ENCODE peak calls at places on chromosomes 4 and X, in nine cellular contexts. One of them, this sample, is unnamed. For H3K4me1, the result is how much of the 10 kb centered on the place peaks cover.

GRCh38 chr4:150546286-150546685 is 35.7 kb upstream of the MAB21L2 start:
- DNase-seq in K562: no peak
- DNase-seq in A673: peak
- DNase-seq in fibroblast of lung: no peak
- DNase-seq in keratinocyte: no peak
- DNase-seq in GM12878: no peak
- DNase-seq in PC-3: no peak
- DNase-seq in hepatocyte: no peak
- DNase-seq in endothelial cell of umbilical vein: no peak
- DNase-seq in this sample: no peak

GRCh38 chr4:76512000-76512399 is 77.0 kb downstream of the SHROOM3 start:
- DNase-seq in K562: no peak
- DNase-seq in A673: no peak
- DNase-seq in fibroblast of lung: no peak
- DNase-seq in keratinocyte: no peak
- DNase-seq in GM12878: no peak
- DNase-seq in PC-3: no peak
- DNase-seq in hepatocyte: no peak
- DNase-seq in endothelial cell of umbilical vein: no peak
- DNase-seq in this sample: no peak

GRCh38 chr4:122584517-122584916 is 36.3 kb downstream of the IL21 start:
- DNase-seq in K562: no peak
- DNase-seq in A673: no peak
- DNase-seq in fibroblast of lung: peak
- DNase-seq in keratinocyte: no peak
- DNase-seq in GM12878: no peak
- DNase-seq in PC-3: peak
- DNase-seq in hepatocyte: no peak
- DNase-seq in endothelial cell of umbilical vein: peak
- DNase-seq in this sample: peak

GRCh38 chrX:14125451-14125850 is 95.8 kb upstream of the GEMIN8 start:
- DNase-seq in K562: no peak
- DNase-seq in A673: no peak
- DNase-seq in fibroblast of lung: no peak
- DNase-seq in keratinocyte: no peak
- DNase-seq in GM12878: no peak
- DNase-seq in PC-3: no peak
- DNase-seq in hepatocyte: no peak
- DNase-seq in endothelial cell of umbilical vein: no peak
- DNase-seq in this sample: no peak

GRCh38 chr4:176393306-176394013 is 73.7 kb downstream of the SPCS3 start:
- DNase-seq in K562: no peak
- DNase-seq in A673: no peak
- DNase-seq in fibroblast of lung: no peak
- DNase-seq in keratinocyte: no peak
- DNase-seq in GM12878: no peak
- DNase-seq in PC-3: no peak
- DNase-seq in hepatocyte: no peak
- DNase-seq in endothelial cell of umbilical vein: no peak
- DNase-seq in this sample: no peak

GRCh38 chrX:50075630-50076349 is 125.0 kb downstream of the AKAP4 start:
- DNase-seq in K562: no peak
- DNase-seq in A673: no peak
- DNase-seq in fibroblast of lung: no peak
- DNase-seq in keratinocyte: no peak
- DNase-seq in GM12878: no peak
- DNase-seq in PC-3: no peak
- DNase-seq in hepatocyte: no peak
- DNase-seq in endothelial cell of umbilical vein: no peak
- DNase-seq in this sample: no peak

GRCh38 chr4:180380733-180381132 is 1862.5 kb upstream of the TENM3 start:
- DNase-seq in K562: no peak
- DNase-seq in A673: no peak
- DNase-seq in fibroblast of lung: peak
- DNase-seq in keratinocyte: no peak
- DNase-seq in GM12878: no peak
- DNase-seq in PC-3: peak
- DNase-seq in hepatocyte: no peak
- DNase-seq in endothelial cell of umbilical vein: no peak
- DNase-seq in this sample: peak

GRCh38 chrX:18722500-18723071 is 15.1 kb downstream of the PPEF1 start:
- DNase-seq in K562: no peak
- DNase-seq in A673: no peak
- DNase-seq in fibroblast of lung: no peak
- DNase-seq in keratinocyte: no peak
- DNase-seq in GM12878: no peak
- DNase-seq in PC-3: no peak
- DNase-seq in hepatocyte: no peak
- DNase-seq in endothelial cell of umbilical vein: no peak
- DNase-seq in this sample: no peak

GRCh38 chr4:170853422-170854021 is 763.8 kb upstream of the AADAT start:
- DNase-seq in K562: peak
- DNase-seq in A673: peak
- DNase-seq in fibroblast of lung: peak
- DNase-seq in keratinocyte: no peak
- DNase-seq in GM12878: peak
- DNase-seq in PC-3: peak
- DNase-seq in hepatocyte: peak
- DNase-seq in endothelial cell of umbilical vein: no peak
- DNase-seq in this sample: peak

GRCh38 chr4:171954650-171955049 is 141.4 kb downstream of the GALNTL6 start:
- DNase-seq in K562: no peak
- DNase-seq in A673: peak
- DNase-seq in fibroblast of lung: no peak
- DNase-seq in keratinocyte: no peak
- DNase-seq in GM12878: peak
- DNase-seq in PC-3: no peak
- DNase-seq in hepatocyte: no peak
- DNase-seq in endothelial cell of umbilical vein: no peak
- DNase-seq in this sample: no peak

GRCh38 chrX:72132456-72132855 is 741 bp upstream of the RTL5 start:
- DNase-seq in K562: no peak
- DNase-seq in A673: no peak
- DNase-seq in fibroblast of lung: no peak
- DNase-seq in keratinocyte: no peak
- DNase-seq in GM12878: no peak
- DNase-seq in PC-3: no peak
- DNase-seq in hepatocyte: no peak
- DNase-seq in endothelial cell of umbilical vein: no peak
- DNase-seq in this sample: no peak

GRCh38 chrX:53266175-53266574 is 15.2 kb downstream of the IQSEC2 start:
- DNase-seq in K562: no peak
- DNase-seq in A673: no peak
- DNase-seq in fibroblast of lung: no peak
- DNase-seq in keratinocyte: no peak
- DNase-seq in GM12878: no peak
- DNase-seq in PC-3: peak
- DNase-seq in hepatocyte: no peak
- DNase-seq in endothelial cell of umbilical vein: no peak
- DNase-seq in this sample: no peak

GRCh38 chrX:134571831-134572230 is 86.4 kb downstream of the PLAC1 start:
- DNase-seq in K562: no peak
- DNase-seq in A673: no peak
- DNase-seq in fibroblast of lung: no peak
- DNase-seq in keratinocyte: no peak
- DNase-seq in GM12878: no peak
- DNase-seq in PC-3: no peak
- DNase-seq in hepatocyte: no peak
- DNase-seq in endothelial cell of umbilical vein: peak
- DNase-seq in this sample: no peak
- H3K4me1 ChIP-seq in K562: under half
- H3K4me1 ChIP-seq in A673: under half
- H3K4me1 ChIP-seq in fibroblast of lung: under half
- H3K4me1 ChIP-seq in keratinocyte: under half
- H3K4me1 ChIP-seq in GM12878: under half
- H3K4me1 ChIP-seq in PC-3: half or more
- H3K4me1 ChIP-seq in hepatocyte: under half
- H3K4me1 ChIP-seq in endothelial cell of umbilical vein: under half
- H3K4me1 ChIP-seq in this sample: under half

GRCh38 chr4:39548425-39549067 is 21.3 kb upstream of the UGDH start:
- DNase-seq in K562: no peak
- DNase-seq in A673: no peak
- DNase-seq in fibroblast of lung: peak
- DNase-seq in keratinocyte: no peak
- DNase-seq in GM12878: no peak
- DNase-seq in PC-3: peak
- DNase-seq in hepatocyte: no peak
- DNase-seq in endothelial cell of umbilical vein: no peak
- DNase-seq in this sample: peak
- TF ChIP-seq EZH2 in K562: no peak
- TF ChIP-seq EZH2 in A673: no peak
- TF ChIP-seq EZH2 in fibroblast of lung: no peak
- TF ChIP-seq EZH2 in keratinocyte: no peak
- TF ChIP-seq EZH2 in GM12878: no peak
- TF ChIP-seq EZH2 in PC-3: no peak
- TF ChIP-seq EZH2 in hepatocyte: no peak
- TF ChIP-seq EZH2 in endothelial cell of umbilical vein: no peak
- TF ChIP-seq EZH2 in this sample: no peak

GRCh38 chrX:771536-771935 is 140.9 kb downstream of the SHOX start:
- DNase-seq in K562: no peak
- DNase-seq in A673: no peak
- DNase-seq in fibroblast of lung: no peak
- DNase-seq in keratinocyte: no peak
- DNase-seq in GM12878: no peak
- DNase-seq in PC-3: no peak
- DNase-seq in hepatocyte: no peak
- DNase-seq in endothelial cell of umbilical vein: no peak
- DNase-seq in this sample: no peak

GRCh38 chrX:773292-774025 is 142.9 kb downstream of the SHOX start:
- DNase-seq in K562: no peak
- DNase-seq in A673: no peak
- DNase-seq in fibroblast of lung: no peak
- DNase-seq in keratinocyte: no peak
- DNase-seq in GM12878: no peak
- DNase-seq in PC-3: no peak
- DNase-seq in hepatocyte: no peak
- DNase-seq in endothelial cell of umbilical vein: no peak
- DNase-seq in this sample: no peak

GRCh38 chrX:768596-768995 is 138.0 kb downstream of the SHOX start:
- DNase-seq in K562: no peak
- DNase-seq in A673: no peak
- DNase-seq in fibroblast of lung: no peak
- DNase-seq in keratinocyte: no peak
- DNase-seq in GM12878: no peak
- DNase-seq in PC-3: no peak
- DNase-seq in hepatocyte: no peak
- DNase-seq in endothelial cell of umbilical vein: no peak
- DNase-seq in this sample: no peak

GRCh38 chrX:774536-774935 is 143.9 kb downstream of the SHOX start:
- DNase-seq in K562: no peak
- DNase-seq in A673: no peak
- DNase-seq in fibroblast of lung: no peak
- DNase-seq in keratinocyte: no peak
- DNase-seq in GM12878: no peak
- DNase-seq in PC-3: no peak
- DNase-seq in hepatocyte: no peak
- DNase-seq in endothelial cell of umbilical vein: no peak
- DNase-seq in this sample: no peak

DNA sequence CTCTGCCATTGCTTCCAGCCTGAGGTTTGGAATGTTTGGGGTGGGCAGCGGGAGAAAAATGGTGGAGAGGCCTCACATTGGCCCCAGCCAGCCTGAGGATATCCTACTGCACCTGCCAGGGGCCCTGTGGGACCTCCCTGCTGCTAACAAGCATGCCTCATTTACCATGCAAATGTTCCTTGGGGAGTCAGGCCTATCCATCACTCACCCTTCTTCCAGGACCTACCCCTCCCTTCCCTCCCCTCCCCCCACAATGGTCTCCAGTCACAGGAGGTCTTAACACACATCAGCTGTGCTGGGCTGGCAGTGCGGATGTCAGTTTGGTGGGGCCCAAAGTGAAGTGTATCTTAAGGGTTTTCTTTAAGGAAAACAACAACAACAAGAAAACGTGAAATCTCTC is 139.2 kb downstream of the SHOX start:
- DNase-seq in K562: no peak
- DNase-seq in A673: no peak
- DNase-seq in fibroblast of lung: no peak
- DNase-seq in keratinocyte: no peak
- DNase-seq in GM12878: no peak
- DNase-seq in PC-3: no peak
- DNase-seq in hepatocyte: no peak
- DNase-seq in endothelial cell of umbilical vein: no peak
- DNase-seq in this sample: no peak
- H3K4me1 ChIP-seq in K562: under half
- H3K4me1 ChIP-seq in A673: under half
- H3K4me1 ChIP-seq in fibroblast of lung: under half
- H3K4me1 ChIP-seq in keratinocyte: under half
- H3K4me1 ChIP-seq in GM12878: under half
- H3K4me1 ChIP-seq in PC-3: under half
- H3K4me1 ChIP-seq in hepatocyte: under half
- H3K4me1 ChIP-seq in endothelial cell of umbilical vein: under half
- H3K4me1 ChIP-seq in this sample: under half

GRCh38 chr4:795726-796119 is 30.2 kb downstream of the CPLX1 start:
- DNase-seq in K562: no peak
- DNase-seq in A673: no peak
- DNase-seq in fibroblast of lung: no peak
- DNase-seq in keratinocyte: no peak
- DNase-seq in GM12878: no peak
- DNase-seq in PC-3: no peak
- DNase-seq in hepatocyte: no peak
- DNase-seq in endothelial cell of umbilical vein: no peak
- DNase-seq in this sample: no peak
- TF ChIP-seq EZH2 in K562: no peak
- TF ChIP-seq EZH2 in A673: no peak
- TF ChIP-seq EZH2 in fibroblast of lung: no peak
- TF ChIP-seq EZH2 in keratinocyte: peak
- TF ChIP-seq EZH2 in GM12878: no peak
- TF ChIP-seq EZH2 in PC-3: no peak
- TF ChIP-seq EZH2 in hepatocyte: peak
- TF ChIP-seq EZH2 in endothelial cell of umbilical vein: no peak
- TF ChIP-seq EZH2 in this sample: peak

DNA sequence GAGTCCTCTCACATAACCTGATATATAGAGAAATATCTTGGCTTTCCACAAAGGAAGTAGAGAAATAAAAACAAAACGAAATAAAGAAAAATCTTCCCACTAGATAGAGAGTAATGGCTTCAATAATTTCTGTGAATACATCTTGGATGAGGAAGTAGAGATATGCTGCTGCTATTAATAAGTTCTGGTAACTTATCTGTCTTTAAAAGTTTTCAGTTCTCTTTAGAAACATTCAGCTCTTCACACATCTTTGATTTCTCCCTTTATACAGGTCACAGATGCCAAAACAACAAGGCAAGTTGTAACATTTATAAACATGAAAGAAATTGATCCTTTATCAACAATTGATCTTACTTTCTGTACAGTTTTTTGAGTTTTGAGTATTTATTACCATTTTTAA is 615.8 kb downstream of the TRAM1L1 start:
- DNase-seq in K562: no peak
- DNase-seq in A673: no peak
- DNase-seq in fibroblast of lung: no peak
- DNase-seq in keratinocyte: no peak
- DNase-seq in GM12878: no peak
- DNase-seq in PC-3: no peak
- DNase-seq in hepatocyte: no peak
- DNase-seq in endothelial cell of umbilical vein: no peak
- DNase-seq in this sample: no peak
- H3K4me1 ChIP-seq in K562: under half
- H3K4me1 ChIP-seq in A673: under half
- H3K4me1 ChIP-seq in fibroblast of lung: under half
- H3K4me1 ChIP-seq in keratinocyte: under half
- H3K4me1 ChIP-seq in GM12878: under half
- H3K4me1 ChIP-seq in PC-3: under half
- H3K4me1 ChIP-seq in hepatocyte: under half
- H3K4me1 ChIP-seq in endothelial cell of umbilical vein: under half
- H3K4me1 ChIP-seq in this sample: under half